ENCODE peak calls at places on chromosomes 13 and 19, in five cellular contexts. One of them, this sample, is unnamed.
A peak's percentile ranks its signal among the peaks of the same experiment; 100 is the strongest.

GRCh38 chr19:3389876-3390361 is 23.5 kb downstream of the NFIC start:
- DNase-seq in GDM1: no peak
- DNase-seq in NCI-H187: no peak
- DNase-seq in HCT116: no peak
- DNase-seq in T-helper 1 cell: no peak
- DNase-seq in this sample: no peak

GRCh38 chr19:2602391-2603181 is 99.9 kb downstream of the GNG7 start:
- DNase-seq in T-helper 1 cell: no peak
- DNase-seq in NCI-H187: no peak
- DNase-seq in GDM1: no peak
- DNase-seq in HCT116: no peak
- DNase-seq in this sample: no peak

GRCh38 chr19:50821622-50822021 is 2.0 kb downstream of the KLK1 start:
- DNase-seq in T-helper 1 cell: no peak
- DNase-seq in HCT116: no peak
- DNase-seq in NCI-H187: no peak
- DNase-seq in GDM1: no peak
- DNase-seq in this sample: no peak

GRCh38 chr19:2385053-2385721 is 25.1 kb downstream of the TMPRSS9 start:
- DNase-seq in GDM1: no peak
- DNase-seq in NCI-H187: peak; percentile 88
- DNase-seq in HCT116: peak; percentile 97
- DNase-seq in T-helper 1 cell: no peak
- DNase-seq in this sample: no peak

GRCh38 chr19:3098515-3099346 is 4.6 kb downstream of the GNA11 start:
- DNase-seq in NCI-H187: no peak
- DNase-seq in GDM1: peak; percentile 17
- DNase-seq in T-helper 1 cell: no peak
- DNase-seq in HCT116: no peak
- DNase-seq in this sample: no peak

GRCh38 chr13:96821381-96821780 is 172.9 kb downstream of the OXGR1 start:
- DNase-seq in NCI-H187: no peak
- DNase-seq in GDM1: no peak
- DNase-seq in T-helper 1 cell: no peak
- DNase-seq in HCT116: no peak
- DNase-seq in this sample: no peak

GRCh38 chr19:55418185-55418584 is 10.6 kb upstream of the UBE2S start:
- DNase-seq in T-helper 1 cell: no peak
- DNase-seq in GDM1: peak; percentile 58
- DNase-seq in HCT116: peak; percentile 74
- DNase-seq in NCI-H187: no peak
- DNase-seq in this sample: peak; percentile 77

GRCh38 chr13:90414691-90415596 is 932.5 kb upstream of the MIR17HG start:
- DNase-seq in HCT116: peak; percentile 4
- DNase-seq in T-helper 1 cell: no peak
- DNase-seq in NCI-H187: no peak
- DNase-seq in GDM1: no peak
- DNase-seq in this sample: no peak

GRCh38 chr13:33229446-33230177 is 55.9 kb downstream of the STARD13 start:
- DNase-seq in NCI-H187: no peak
- DNase-seq in HCT116: no peak
- DNase-seq in T-helper 1 cell: no peak
- DNase-seq in GDM1: no peak
- DNase-seq in this sample: no peak

GRCh38 chr13:98390086-98390697 is 186.7 kb downstream of the STK24 start:
- DNase-seq in GDM1: no peak
- DNase-seq in T-helper 1 cell: no peak
- DNase-seq in HCT116: no peak
- DNase-seq in NCI-H187: no peak
- DNase-seq in this sample: no peak

GRCh38 chr19:35513231-35513974 is at the start of gene DMKN:
- DNase-seq in T-helper 1 cell: no peak
- DNase-seq in HCT116: peak; percentile 15
- DNase-seq in NCI-H187: no peak
- DNase-seq in GDM1: no peak
- DNase-seq in this sample: no peak

GRCh38 chr19:4234862-4235201 is 5.5 kb downstream of the EBI3 start:
- DNase-seq in GDM1: no peak
- DNase-seq in T-helper 1 cell: no peak
- DNase-seq in NCI-H187: no peak
- DNase-seq in HCT116: no peak
- DNase-seq in this sample: no peak

GRCh38 chr19:43759515-43759914 is 4.8 kb upstream of the SMG9 start:
- DNase-seq in NCI-H187: no peak
- DNase-seq in T-helper 1 cell: no peak
- DNase-seq in HCT116: peak; percentile 90
- DNase-seq in GDM1: no peak
- DNase-seq in this sample: no peak

GRCh38 chr13:99617474-99618255 is 116.4 kb downstream of the TM9SF2 start:
- DNase-seq in NCI-H187: no peak
- DNase-seq in GDM1: peak; percentile 44
- DNase-seq in T-helper 1 cell: no peak
- DNase-seq in HCT116: peak; percentile 18
- DNase-seq in this sample: peak; percentile 63

This sample was measured in NCI-H1694 treated with DMSO at 0.1 percent for 48 hours.